ENCODE peak calls at places on chromosome 6, in five cellular contexts. E is epithelial cell of esophagus, H is vagina, T is IMR-90, A is breast epithelium. S is an unnamed sample.
A peak's percentile ranks its signal among the peaks of the same experiment; 100 is the strongest.

GRCh38 chr6:138869343-138869742 is 73.5 kb downstream of the ECT2L start:
- DNase-seq in T (no peak), A (no peak), E (no peak), H (no peak), S (no peak)

GRCh38 chr6:134447423-134447822 is 129.5 kb upstream of the SGK1 start:
- DNase-seq in A (no peak), H (no peak), E (peak; percentile 37), T (peak; percentile 65), S (no peak)

GRCh38 chr6:443621-444175 is 52.1 kb downstream of the IRF4 start:
- DNase-seq in T (no peak), H (no peak), A (no peak), E (no peak), S (no peak)

GRCh38 chr6:84007871-84008270 is 25.7 kb upstream of the MRAP2 start:
- DNase-seq in E (no peak), T (no peak), A (no peak), H (no peak), S (no peak)

GRCh38 chr6:93124226-93124625 is 295.1 kb downstream of the EPHA7 start:
- DNase-seq in T (no peak), H (no peak), E (peak; percentile 10), A (no peak), S (no peak)

GRCh38 chr6:48074368-48074767 is 36.6 kb downstream of the PTCHD4 start:
- DNase-seq in H (no peak), A (no peak), T (no peak), E (no peak), S (no peak)

GRCh38 chr6:7106752-7107577 is 796 bp upstream of the RREB1 start:
- DNase-seq in A (no peak), E (peak; percentile 30), T (peak; percentile 16), H (no peak), S (no peak)

GRCh38 chr6:48036316-48036715 is 74.7 kb downstream of the PTCHD4 start:
- DNase-seq in T (peak; percentile 26), E (peak; percentile 33), H (no peak), A (no peak), S (no peak)

GRCh38 chr6:15987569-15987968 is 141.3 kb upstream of the MYLIP start:
- DNase-seq in T (peak; percentile 16), A (no peak), E (peak; percentile 24), H (no peak), S (no peak)

GRCh38 chr6:136429681-136430080 is 120.5 kb downstream of the MAP7 start:
- DNase-seq in T (no peak), A (no peak), E (no peak), H (no peak), S (no peak)

GRCh38 chr6:42135161-42135560 is 7.3 kb downstream of the C6orf132 start:
- DNase-seq in H (no peak), E (no peak), T (no peak), A (no peak), S (no peak)

GRCh38 chr6:148272597-148272996 is 70.0 kb upstream of the SASH1 start:
- DNase-seq in H (no peak), A (no peak), E (no peak), T (no peak), S (no peak)

GRCh38 chr6:125746731-125747588 is 2.5 kb upstream of the HEY2 start:
- DNase-seq in T (peak; percentile 39), H (no peak), E (peak; percentile 33), A (no peak), S (no peak)

GRCh38 chr6:49841424-49841823 is 24.9 kb downstream of the CRISP1 start:
- DNase-seq in E (peak; percentile 11), A (no peak), H (no peak), T (no peak), S (no peak)

GRCh38 chr6:25637946-25638345 is 14.1 kb upstream of the SCGN start:
- DNase-seq in E (peak; percentile 42), A (no peak), T (no peak), H (no peak), S (no peak)

GRCh38 chr6:44258325-44258863 is 1.1 kb upstream of the SLC35B2 start:
- DNase-seq in T (no peak), H (no peak), A (no peak), E (no peak), S (no peak)

GRCh38 chr6:146785001-146785585 is 186.3 kb downstream of the ADGB start:
- DNase-seq in E (peak; percentile 55), H (no peak), T (peak; percentile 41), A (no peak), S (no peak)

GRCh38 chr6:138086573-138087196 is 20.5 kb downstream of the PERP start:
- DNase-seq in E (peak; percentile 95), A (no peak), T (peak; percentile 83), H (no peak), S (no peak)

GRCh38 chr6:128471907-128472306 is 48.5 kb downstream of the PTPRK start:
- DNase-seq in H (no peak), E (no peak), A (no peak), T (no peak), S (no peak)

GRCh38 chr6:106761160-106761559 is 131.8 kb downstream of the QRSL1 start:
- DNase-seq in A (no peak), E (no peak), H (no peak), T (no peak), S (no peak)

GRCh38 chr6:132253906-132254305 is 147.4 kb downstream of the MOXD1 start:
- DNase-seq in A (no peak), E (no peak), H (no peak), T (no peak), S (no peak)

GRCh38 chr6:91141352-91141751 is 554.5 kb upstream of the MAP3K7 start:
- DNase-seq in T (no peak), E (no peak), A (no peak), H (no peak), S (no peak)

GRCh38 chr6:475341-475740 is 83.8 kb downstream of the IRF4 start:
- DNase-seq in E (no peak), A (no peak), T (no peak), H (no peak), S (no peak)

GRCh38 chr6:90068264-90068663 is 174.0 kb downstream of the GJA10 start:
- DNase-seq in T (peak; percentile 78), E (peak; percentile 68), H (no peak), A (no peak), S (no peak)

GRCh38 chr6:137160763-137161162 is 12.7 kb downstream of the IL22RA2 start:
- DNase-seq in T (peak; percentile 36), E (peak; percentile 69), A (no peak), H (no peak), S (no peak)

GRCh38 chr6:108497883-108498282 is 62.8 kb upstream of the FOXO3 start:
- DNase-seq in H (no peak), A (no peak), T (peak; percentile 35), E (peak; percentile 59), S (no peak)

GRCh38 chr6:28408076-28408802 is 8.7 kb upstream of the ZSCAN12 start:
- DNase-seq in E (peak; percentile 70), H (no peak), A (no peak), T (peak; percentile 17), S (no peak)

GRCh38 chr6:16723833-16724232 is 37.4 kb downstream of the ATXN1 start:
- DNase-seq in H (no peak), E (peak; percentile 97), A (no peak), T (peak; percentile 96), S (no peak)

GRCh38 chr6:167649486-167649885 is 177.2 kb upstream of the AFDN start:
- DNase-seq in E (no peak), H (no peak), A (no peak), T (no peak), S (no peak)

GRCh38 chr6:137950581-137950980 is 83.5 kb downstream of the TNFAIP3 start:
- DNase-seq in A (no peak), E (no peak), H (no peak), T (no peak), S (no peak)

DNA sequence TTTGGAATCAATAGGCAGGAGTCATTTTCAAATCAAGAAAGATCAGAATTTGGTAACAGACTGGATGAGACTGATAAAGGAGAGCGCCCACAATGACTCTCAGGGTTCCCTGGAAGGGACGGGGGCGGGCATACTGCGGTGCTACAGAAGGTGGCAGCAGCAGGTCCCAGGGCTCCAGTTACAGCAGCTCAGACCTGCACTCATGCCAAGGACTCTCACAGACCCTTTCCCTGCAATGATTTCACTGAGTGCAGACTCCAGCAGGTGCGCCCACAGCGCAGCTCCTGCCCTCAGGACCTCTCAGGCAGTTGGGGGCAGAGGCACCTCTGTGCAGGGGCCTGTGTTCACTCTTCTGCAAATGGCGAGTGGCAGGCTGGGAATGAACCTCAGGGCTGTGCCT is 359.8 kb downstream of the ZFAND3 start:
- DNase-seq in A (peak; percentile 33), T (no peak), H (no peak), E (no peak), S (no peak)
- TF ChIP-seq CTCF in A (no peak), T (no peak), H (no peak), E (no peak), S (no peak)

DNA sequence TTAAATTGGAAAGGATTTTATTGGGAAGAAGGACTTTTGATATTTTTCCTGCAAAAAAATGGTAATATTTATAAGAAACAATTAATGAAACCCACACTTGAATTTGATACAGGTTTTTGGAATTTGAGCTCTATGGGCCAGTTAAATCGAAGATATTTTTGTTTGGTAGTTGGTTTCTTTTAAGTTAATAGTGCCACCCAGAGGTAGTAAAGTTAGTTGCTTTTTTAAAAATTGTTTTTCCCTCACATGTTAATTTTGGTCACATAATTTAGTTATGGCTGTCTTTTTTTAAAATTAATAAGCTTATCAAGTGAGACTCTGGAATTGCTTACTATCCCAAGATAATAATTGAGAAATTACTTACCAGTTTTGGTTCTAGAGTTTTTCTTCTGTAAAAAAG is 7.1 kb downstream of the PRIM2 start:
- DNase-seq in T (peak; percentile 32), A (no peak), H (no peak), E (peak; percentile 17), S (no peak)
- TF ChIP-seq CTCF in T (peak; percentile 65), A (no peak), H (no peak), E (peak; percentile 24), S (peak; percentile 68)

GRCh38 chr6:10250655-10251220 is 164.1 kb downstream of the TFAP2A start:
- DNase-seq in A (no peak), E (no peak), T (no peak), H (no peak), S (no peak)

GRCh38 chr6:10258341-10258740 is 156.5 kb downstream of the TFAP2A start:
- DNase-seq in A (no peak), E (no peak), H (no peak), T (no peak), S (no peak)

GRCh38 chr6:10259676-10260075 is 155.2 kb downstream of the TFAP2A start:
- DNase-seq in A (no peak), T (no peak), H (no peak), E (no peak), S (no peak)

GRCh38 chr6:10256113-10256690 is 158.7 kb downstream of the TFAP2A start:
- DNase-seq in E (no peak), T (no peak), H (no peak), A (no peak), S (no peak)
- TF ChIP-seq CTCF in E (peak; percentile 47), T (peak; percentile 34), H (no peak), A (peak; percentile 18), S (peak; percentile 40)

DNA sequence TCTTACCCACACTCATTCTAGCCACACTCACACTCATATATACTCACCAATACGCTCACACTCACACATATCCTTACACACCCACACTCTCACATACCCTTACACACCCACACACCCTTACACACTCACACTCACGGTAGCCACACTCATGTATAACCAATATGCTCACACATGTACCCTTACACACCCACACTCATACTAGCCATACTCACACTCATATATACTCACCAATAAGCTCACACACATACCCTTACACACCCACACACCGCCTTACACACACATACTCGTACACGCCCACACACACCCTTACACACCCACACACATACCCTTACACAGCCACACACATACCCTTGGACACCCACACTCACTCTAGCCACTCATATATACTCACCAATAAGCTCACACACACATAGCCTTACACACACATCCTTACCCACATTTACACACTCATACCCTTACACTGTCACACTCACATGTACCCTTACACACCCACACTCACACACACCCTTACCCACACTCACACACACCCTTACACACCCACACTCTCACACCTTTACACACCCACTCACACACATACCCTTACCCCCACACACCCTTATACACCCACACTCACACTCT is 192.5 kb upstream of the SNX9 start:
- DNase-seq in H (no peak), E (no peak), A (no peak), T (no peak), S (no peak)
- TF ChIP-seq CTCF in H (no peak), E (no peak), A (no peak), T (no peak), S (no peak)

S was measured in osteocyte.